ENCODE peak calls at places on chromosome 1, in four cellular contexts. One of them, this sample, is unnamed.

GRCh38 chr1:164857439-164857838 is 298.5 kb downstream of the PBX1 start:
- DNase-seq in sigmoid colon: no peak
- DNase-seq in breast epithelium: no peak
- DNase-seq in prostate gland: no peak
- DNase-seq in this sample: no peak

GRCh38 chr1:180888870-180889269 is 23.8 kb upstream of the KIAA1614 start:
- DNase-seq in sigmoid colon: no peak
- DNase-seq in breast epithelium: no peak
- DNase-seq in prostate gland: no peak
- DNase-seq in this sample: no peak

GRCh38 chr1:234957330-234958065 is 171.1 kb downstream of the TOMM20 start:
- DNase-seq in sigmoid colon: no peak
- DNase-seq in breast epithelium: no peak
- DNase-seq in prostate gland: no peak
- DNase-seq in this sample: peak; percentile 42

GRCh38 chr1:13702425-13703127 is 2.6 kb downstream of the PRDM2 start:
- DNase-seq in sigmoid colon: no peak
- DNase-seq in breast epithelium: no peak
- DNase-seq in prostate gland: no peak
- DNase-seq in this sample: no peak

GRCh38 chr1:33916786-33917185 is 52.9 kb downstream of the HMGB4 start:
- DNase-seq in sigmoid colon: no peak
- DNase-seq in breast epithelium: no peak
- DNase-seq in prostate gland: no peak
- DNase-seq in this sample: peak; percentile 49

GRCh38 chr1:89935235-89935634 is 59.7 kb upstream of the ZNF326 start:
- DNase-seq in sigmoid colon: no peak
- DNase-seq in breast epithelium: no peak
- DNase-seq in prostate gland: no peak
- DNase-seq in this sample: no peak

GRCh38 chr1:87208936-87209335 is 119.7 kb upstream of the LMO4 start:
- DNase-seq in sigmoid colon: no peak
- DNase-seq in breast epithelium: no peak
- DNase-seq in prostate gland: no peak
- DNase-seq in this sample: no peak

GRCh38 chr1:55468438-55468837 is 253.3 kb upstream of the USP24 start:
- DNase-seq in sigmoid colon: no peak
- DNase-seq in breast epithelium: no peak
- DNase-seq in prostate gland: no peak
- DNase-seq in this sample: no peak

GRCh38 chr1:15949453-15950245 is 26.3 kb downstream of the ZBTB17 start:
- DNase-seq in sigmoid colon: peak; percentile 99
- DNase-seq in breast epithelium: peak; percentile 94
- DNase-seq in prostate gland: peak; percentile 72
- DNase-seq in this sample: peak; percentile 98

GRCh38 chr1:162882248-162882666 is 21.3 kb upstream of the CCDC190 start:
- DNase-seq in sigmoid colon: no peak
- DNase-seq in breast epithelium: no peak
- DNase-seq in prostate gland: no peak
- DNase-seq in this sample: no peak

GRCh38 chr1:168092151-168092550 is 44.6 kb downstream of the GPR161 start:
- DNase-seq in sigmoid colon: no peak
- DNase-seq in breast epithelium: no peak
- DNase-seq in prostate gland: no peak
- DNase-seq in this sample: no peak

GRCh38 chr1:169250022-169250421 is 117.6 kb downstream of the NME7 start:
- DNase-seq in sigmoid colon: no peak
- DNase-seq in breast epithelium: no peak
- DNase-seq in prostate gland: no peak
- DNase-seq in this sample: no peak

GRCh38 chr1:112950426-112950825 is 5.6 kb downstream of the SLC16A1 start:
- DNase-seq in sigmoid colon: no peak
- DNase-seq in breast epithelium: no peak
- DNase-seq in prostate gland: no peak
- DNase-seq in this sample: no peak
- TF ChIP-seq POLR2AphosphoS5 in sigmoid colon: no peak
- TF ChIP-seq POLR2AphosphoS5 in breast epithelium: no peak
- TF ChIP-seq POLR2AphosphoS5 in prostate gland: no peak
- TF ChIP-seq POLR2AphosphoS5 in this sample: no peak

DNA sequence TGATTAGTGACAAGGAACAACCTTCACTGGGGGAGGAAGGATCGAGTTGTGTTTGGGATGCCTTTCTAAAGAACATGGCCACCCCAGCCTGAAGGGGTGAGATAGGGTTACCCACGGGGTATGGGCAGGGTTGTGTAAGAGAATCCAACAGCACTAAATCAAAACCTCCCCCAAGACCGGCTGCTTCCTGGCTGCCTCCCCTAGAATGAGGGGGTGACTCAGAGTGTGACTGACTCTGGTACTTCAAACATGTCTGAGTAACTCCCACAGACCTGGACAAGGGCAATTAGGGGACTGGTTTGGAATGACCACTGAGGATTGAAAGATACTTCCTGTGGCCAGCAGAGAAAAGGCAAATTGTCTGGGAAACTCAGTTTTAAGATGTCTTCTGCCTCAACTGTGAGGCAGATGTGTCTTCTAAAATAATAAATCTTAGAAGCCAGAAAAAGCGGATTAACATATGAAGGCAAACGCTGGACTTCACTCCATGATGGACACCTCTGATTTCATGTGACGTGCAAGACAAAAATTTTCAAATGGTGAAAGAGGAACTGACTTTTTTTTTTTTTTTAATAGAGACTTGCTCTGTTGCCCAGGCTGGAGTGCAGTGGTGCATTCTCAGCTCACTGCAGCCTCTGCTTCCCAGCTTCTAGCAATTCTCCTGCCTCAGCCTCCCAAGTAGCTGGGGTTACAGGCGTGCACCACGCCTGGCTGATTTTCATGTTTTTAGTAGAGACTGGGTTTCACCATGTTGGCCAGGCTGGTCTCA is 6.8 kb upstream of the PTPN14 start:
- DNase-seq in sigmoid colon: no peak
- DNase-seq in breast epithelium: no peak
- DNase-seq in prostate gland: no peak
- DNase-seq in this sample: no peak
- TF ChIP-seq POLR2AphosphoS5 in sigmoid colon: no peak
- TF ChIP-seq POLR2AphosphoS5 in breast epithelium: no peak
- TF ChIP-seq POLR2AphosphoS5 in prostate gland: no peak
- TF ChIP-seq POLR2AphosphoS5 in this sample: no peak

GRCh38 chr1:99590578-99591209 is 55.2 kb upstream of the PALMD start:
- DNase-seq in sigmoid colon: no peak
- DNase-seq in breast epithelium: no peak
- DNase-seq in prostate gland: no peak
- DNase-seq in this sample: no peak
- TF ChIP-seq POLR2AphosphoS5 in sigmoid colon: no peak
- TF ChIP-seq POLR2AphosphoS5 in breast epithelium: no peak
- TF ChIP-seq POLR2AphosphoS5 in prostate gland: no peak
- TF ChIP-seq POLR2AphosphoS5 in this sample: no peak

GRCh38 chr1:216826206-216826605 is 103.0 kb upstream of the ESRRG start:
- DNase-seq in sigmoid colon: no peak
- DNase-seq in breast epithelium: no peak
- DNase-seq in prostate gland: no peak
- DNase-seq in this sample: no peak
- TF ChIP-seq POLR2AphosphoS5 in sigmoid colon: no peak
- TF ChIP-seq POLR2AphosphoS5 in breast epithelium: no peak
- TF ChIP-seq POLR2AphosphoS5 in prostate gland: no peak
- TF ChIP-seq POLR2AphosphoS5 in this sample: no peak

This sample was measured in upper lobe of left lung.